ENCODE peak calls at places on chromosome 12, in four cellular contexts. M is ovary, H is transverse colon, Z is fibroblast of lung. G is an unnamed sample. For H3K27me3 and H3K36me3, the result is how much of the 10 kb centered on the place peaks cover.

GRCh38 chr12:72889791-72890190 is 617.6 kb downstream of the TRHDE start:
- DNase-seq in M (no peak), H (no peak), Z (no peak), G (no peak)

GRCh38 chr12:98453070-98453469 is 62.3 kb upstream of the TMPO start:
- DNase-seq in M (no peak), H (no peak), Z (peak), G (no peak)

GRCh38 chr12:78457951-78458350 is 406.6 kb upstream of the SYT1 start:
- DNase-seq in Z (peak), H (no peak), M (no peak), G (no peak)

GRCh38 chr12:123113038-123113437 is 37.9 kb downstream of the PITPNM2 start:
- DNase-seq in H (no peak), M (no peak), Z (no peak), G (no peak)

GRCh38 chr12:62919827-62920226 is 15.1 kb downstream of the PPM1H start:
- DNase-seq in H (no peak), M (peak), Z (peak), G (no peak)

GRCh38 chr12:84912191-84913142 is at the start of gene SLC6A15:
- DNase-seq in M (peak), H (no peak), Z (peak), G (peak)

GRCh38 chr12:66571361-66571760 is 107.5 kb downstream of the GRIP1 start:
- DNase-seq in Z (no peak), H (no peak), M (no peak), G (no peak)

GRCh38 chr12:88870000-88870737 is 289.9 kb upstream of the KITLG start:
- DNase-seq in M (no peak), Z (peak), H (no peak), G (no peak)

GRCh38 chr12:51887476-51888315 is at the start of gene ANKRD33:
- DNase-seq in M (no peak), Z (no peak), H (peak), G (no peak)

GRCh38 chr12:51429705-51430104 is 5.1 kb downstream of the SLC4A8 start:
- DNase-seq in Z (no peak), H (no peak), M (no peak), G (no peak)

GRCh38 chr12:20588057-20588456 is 107.1 kb upstream of the SLCO1C1 start:
- DNase-seq in M (no peak), H (no peak), Z (no peak), G (no peak)

GRCh38 chr12:47773858-47774580 is 981 bp downstream of the SLC48A1 start:
- DNase-seq in M (no peak), H (no peak), Z (no peak), G (no peak)

GRCh38 chr12:12558291-12558690 is 4.4 kb downstream of the DUSP16 start:
- DNase-seq in M (no peak), Z (no peak), H (no peak), G (no peak)

GRCh38 chr12:123671876-123672275 is 963 bp downstream of the TCTN2 start:
- DNase-seq in H (no peak), Z (peak), M (no peak), G (no peak)

GRCh38 chr12:46349253-46349652 is 23.3 kb downstream of the SLC38A2 start:
- DNase-seq in Z (no peak), M (no peak), H (no peak), G (no peak)

GRCh38 chr12:20596036-20596435 is 99.1 kb upstream of the SLCO1C1 start:
- DNase-seq in H (no peak), M (no peak), Z (no peak), G (no peak)

GRCh38 chr12:69007858-69008314 is 74.9 kb upstream of the CPM start:
- DNase-seq in Z (no peak), M (no peak), H (no peak), G (no peak)

GRCh38 chr12:67826946-67827719 is 162.1 kb upstream of the IFNG-AS1 start:
- DNase-seq in Z (peak), H (peak), M (no peak), G (no peak)

GRCh38 chr12:71439613-71440392 is at the start of gene LGR5:
- DNase-seq in Z (peak), H (peak), M (peak), G (peak)

GRCh38 chr12:71432936-71433335 is 6.7 kb upstream of the LGR5 start:
- DNase-seq in Z (peak), H (no peak), M (no peak), G (no peak)

GRCh38 chr12:71439362-71439612 is 311 bp upstream of the LGR5 start:
- DNase-seq in Z (no peak), H (no peak), M (no peak), G (no peak)

GRCh38 chr12:71438670-71439361 is 782 bp upstream of the LGR5 start:
- DNase-seq in M (no peak), H (no peak), Z (peak), G (no peak)

GRCh38 chr12:71436696-71437095 is 2.9 kb upstream of the LGR5 start:
- DNase-seq in H (no peak), Z (no peak), M (no peak), G (no peak)
- H3K4me3 ChIP-seq in H (no peak), Z (no peak), M (no peak), G (no peak)

DNA sequence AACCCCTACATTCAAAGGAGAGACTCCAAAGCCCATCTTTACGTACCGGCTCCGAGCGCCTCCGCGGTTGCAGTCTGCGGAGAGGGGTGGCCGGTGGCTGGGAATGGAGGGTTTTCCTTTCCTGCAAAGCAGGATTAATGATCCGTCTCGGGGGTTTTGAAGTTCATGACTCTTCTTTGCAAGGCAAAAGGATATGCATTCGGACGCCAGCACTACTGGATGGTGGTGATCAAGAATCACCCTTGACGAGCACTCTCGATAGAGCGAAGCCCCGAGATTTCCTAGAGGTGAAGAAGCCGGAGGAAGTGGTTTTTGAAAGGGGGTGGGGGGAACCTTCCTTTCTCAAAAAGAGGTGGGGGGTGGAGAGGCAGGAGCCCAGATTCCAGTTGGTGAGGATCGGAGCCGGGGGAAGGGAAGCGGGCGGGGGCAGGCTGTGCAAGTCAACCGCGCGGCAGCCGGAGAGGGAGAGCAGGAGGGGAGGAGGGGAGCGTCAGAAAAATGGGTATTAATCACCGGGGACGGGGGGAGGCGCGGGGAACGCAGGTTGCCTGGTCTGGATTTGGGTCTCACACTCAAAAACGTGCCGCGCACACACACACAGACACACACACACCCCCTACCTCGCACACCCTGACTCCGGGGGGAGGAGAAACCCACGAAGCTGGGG is at the start of gene GRIN2B:
- DNase-seq in Z (no peak), M (no peak), H (no peak), G (peak)
- H3K27me3 ChIP-seq in Z (under half), M (under half), H (half or more), G (under half)

GRCh38 chr12:6106208-6106607 is 18.3 kb downstream of the VWF start:
- DNase-seq in M (no peak), Z (no peak), H (no peak), G (no peak)
- H3K36me3 ChIP-seq in M (under half), Z (under half), H (under half), G (under half)

GRCh38 chr12:132685400-132685799 is 1.7 kb downstream of the POLE start:
- DNase-seq in H (no peak), M (no peak), Z (no peak), G (no peak)

GRCh38 chr12:132690112-132690511 is 2.7 kb downstream of the PXMP2 start:
- DNase-seq in Z (no peak), M (no peak), H (no peak), G (no peak)

GRCh38 chr12:132687211-132688164 is at the start of the genes POLE and PXMP2:
- DNase-seq in Z (peak), H (peak), M (peak), G (peak)

GRCh38 chr12:132686831-132687210 is 321 bp downstream of the POLE start:
- DNase-seq in Z (peak), M (no peak), H (no peak), G (peak)

DNA sequence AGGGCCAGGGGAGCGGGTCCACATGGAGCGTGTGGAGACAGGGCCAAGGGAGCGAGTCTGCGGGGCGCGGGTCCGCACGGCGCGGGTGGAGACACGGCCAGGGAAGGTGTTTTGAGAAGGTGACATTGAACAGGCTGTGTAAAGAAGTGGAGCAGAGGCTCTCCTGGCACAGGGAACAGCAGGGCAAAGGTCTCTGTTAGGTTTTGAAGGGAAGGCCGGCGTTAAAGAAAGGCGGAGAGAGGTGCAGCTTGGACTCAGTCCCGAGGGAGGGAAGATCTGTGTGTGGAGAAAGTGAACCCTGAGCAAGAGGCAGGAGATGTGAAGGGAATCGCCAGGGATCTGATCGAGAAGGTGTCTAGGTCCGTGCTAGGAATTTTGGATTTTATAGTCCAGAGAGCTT is 1.8 kb downstream of the PXMP2 start:
- DNase-seq in Z (no peak), M (no peak), H (peak), G (peak)
- H3K4me3 ChIP-seq in Z (no peak), M (no peak), H (peak), G (no peak)

G was measured in pancreas.